ENCODE peak calls at places on chromosomes 2 and 18, in seven cellular contexts. A, E, O, D, J, W and Q are unnamed samples.

GRCh38 chr2:70069049-70069448 is 18.2 kb upstream of the PCBP1 start:
- DNase-seq in O (peak), D (no peak), A (no peak), J (no peak), E (peak), W (peak), Q (no peak)

GRCh38 chr2:200155652-200156051 is 150.8 kb upstream of the SPATS2L start:
- DNase-seq in A (no peak), J (no peak), D (no peak), E (no peak), O (no peak), W (no peak), Q (no peak)

GRCh38 chr2:199455533-199456382 is 2.0 kb downstream of the SATB2 start:
- DNase-seq in A (peak), D (no peak), J (peak), O (no peak), W (no peak), E (no peak), Q (peak)

GRCh38 chr2:212709287-212709686 is 170.7 kb upstream of the ERBB4 start:
- DNase-seq in J (no peak), W (no peak), E (no peak), A (no peak), D (no peak), O (no peak), Q (no peak)

GRCh38 chr2:143284087-143284675 is 155.0 kb downstream of the ARHGAP15 start:
- DNase-seq in A (no peak), J (peak), W (no peak), O (no peak), E (no peak), D (no peak), Q (no peak)

GRCh38 chr2:181586569-181587076 is 70.3 kb downstream of the CERKL start:
- DNase-seq in D (no peak), A (no peak), O (no peak), J (peak), E (no peak), W (no peak), Q (no peak)

GRCh38 chr2:156818944-156819343 is 382.8 kb downstream of the GPD2 start:
- DNase-seq in D (no peak), E (no peak), J (no peak), O (no peak), A (no peak), W (no peak), Q (no peak)

GRCh38 chr2:242036653-242036950 is 167.1 kb downstream of the RTP5 start:
- DNase-seq in A (no peak), D (no peak), W (no peak), J (no peak), O (no peak), E (no peak), Q (no peak)

GRCh38 chr2:75513616-75514170 is 47.0 kb downstream of the EVA1A start:
- DNase-seq in W (no peak), A (no peak), E (no peak), D (no peak), O (no peak), J (no peak), Q (no peak)

GRCh38 chr18:48095726-48096125 is 165.3 kb upstream of the SMAD2 start:
- DNase-seq in W (no peak), O (no peak), D (no peak), J (no peak), E (no peak), A (no peak), Q (no peak)

GRCh38 chr2:223846524-223846923 is 9.1 kb upstream of the AP1S3 start:
- DNase-seq in J (no peak), D (no peak), W (no peak), O (no peak), A (no peak), E (no peak), Q (no peak)

GRCh38 chr2:170249761-170250160 is 71.8 kb downstream of the MYO3B start:
- DNase-seq in J (no peak), D (no peak), E (no peak), A (no peak), W (no peak), O (no peak), Q (no peak)

GRCh38 chr2:97759727-97760407 is 46.5 kb downstream of the ZAP70 start:
- DNase-seq in D (no peak), A (no peak), O (no peak), W (no peak), J (no peak), E (no peak), Q (no peak)

GRCh38 chr2:241545113-241545512 is 13.4 kb upstream of the BOK start:
- DNase-seq in E (no peak), A (peak), W (no peak), D (no peak), J (no peak), O (no peak), Q (no peak)

GRCh38 chr2:71963295-71963694 is 184.4 kb downstream of the CYP26B1 start:
- DNase-seq in D (no peak), O (no peak), W (no peak), E (no peak), J (no peak), A (no peak), Q (no peak)

GRCh38 chr18:57644540-57644939 is 22.9 kb upstream of the NARS1 start:
- DNase-seq in W (no peak), J (no peak), A (no peak), E (no peak), O (no peak), D (no peak), Q (no peak)

GRCh38 chr2:150644298-150645067 is 157.0 kb upstream of the RND3 start:
- DNase-seq in D (no peak), A (no peak), O (no peak), W (no peak), E (no peak), J (no peak), Q (no peak)

GRCh38 chr2:28036307-28036706 is 145.8 kb downstream of the BABAM2 start:
- DNase-seq in O (no peak), W (no peak), E (no peak), J (no peak), A (no peak), D (no peak), Q (no peak)

GRCh38 chr2:213561759-213562158 is 277.5 kb downstream of the SPAG16 start:
- DNase-seq in J (no peak), W (no peak), D (no peak), A (no peak), E (no peak), O (no peak), Q (no peak)

GRCh38 chr2:164992818-164993217 is 37.5 kb upstream of the SLC38A11 start:
- DNase-seq in O (no peak), W (peak), A (no peak), D (no peak), J (peak), E (no peak), Q (no peak)

GRCh38 chr2:3280683-3281520 is 96.7 kb downstream of the EIPR1 start:
- DNase-seq in D (no peak), O (no peak), E (no peak), J (no peak), A (no peak), W (no peak), Q (peak)

GRCh38 chr2:200301953-200302628 is 4.4 kb upstream of the SPATS2L start:
- DNase-seq in E (no peak), O (no peak), W (no peak), A (no peak), D (no peak), J (no peak), Q (no peak)

GRCh38 chr2:205427112-205427511 is 255.2 kb upstream of the NRP2 start:
- DNase-seq in A (no peak), O (no peak), E (no peak), D (no peak), J (no peak), W (no peak), Q (no peak)

GRCh38 chr2:88967844-88968243 is 276.4 kb downstream of the RPIA start:
- DNase-seq in O (no peak), W (no peak), J (peak), D (no peak), A (no peak), E (no peak), Q (no peak)

GRCh38 chr2:36294290-36294689 is 61.3 kb upstream of the CRIM1 start:
- DNase-seq in J (no peak), W (no peak), A (no peak), E (no peak), D (no peak), O (no peak), Q (no peak)

GRCh38 chr2:231399853-231400667 is 4.5 kb downstream of the B3GNT7 start:
- DNase-seq in E (peak), W (no peak), D (no peak), O (no peak), A (no peak), J (no peak), Q (no peak)

GRCh38 chr2:95075440-95075885 is 46.1 kb downstream of the MRPS5 start:
- DNase-seq in W (no peak), O (no peak), E (no peak), D (no peak), A (no peak), J (no peak), Q (no peak)

GRCh38 chr2:240833724-240834285 is 13.8 kb upstream of the KIF1A start:
- DNase-seq in J (no peak), W (no peak), O (no peak), A (no peak), D (no peak), E (no peak), Q (no peak)

GRCh38 chr2:191635333-191636234 is 42.4 kb upstream of the NABP1 start:
- DNase-seq in A (no peak), E (no peak), O (no peak), D (no peak), J (no peak), W (no peak), Q (no peak)

GRCh38 chr2:165357758-165358157 is 111.7 kb upstream of the CSRNP3 start:
- DNase-seq in D (no peak), O (no peak), W (no peak), J (no peak), A (no peak), E (no peak), Q (no peak)